ENCODE peak calls at places on chromosomes 6 and 20, in seven cellular contexts. D, H, P, Y, T, K and S are unnamed samples.

GRCh38 chr6:31122803-31123706 is 2.8 kb upstream of the CDSN start:
- DNase-seq in T (no peak), P (peak), K (peak), Y (peak), D (peak), H (peak), S (no peak)

GRCh38 chr20:63032026-63032800 is 25.4 kb upstream of the BHLHE23 start:
- DNase-seq in P (no peak), K (no peak), H (no peak), D (no peak), Y (no peak), T (no peak), S (no peak)

GRCh38 chr6:157763129-157763893 is 59.7 kb upstream of the SNX9 start:
- DNase-seq in T (no peak), D (peak), Y (peak), P (peak), H (peak), K (peak), S (no peak)

GRCh38 chr6:67896476-67896875 is 738.6 kb upstream of the ADGRB3 start:
- DNase-seq in T (no peak), D (no peak), P (no peak), K (no peak), H (peak), Y (no peak), S (no peak)

GRCh38 chr6:166304106-166304505 is 4.1 kb downstream of the PRR18 start:
- DNase-seq in P (no peak), H (no peak), D (no peak), K (no peak), T (no peak), Y (no peak), S (no peak)

GRCh38 chr20:1863296-1863695 is 31.9 kb upstream of the SIRPA start:
- DNase-seq in P (no peak), D (no peak), H (no peak), Y (no peak), K (no peak), T (no peak), S (no peak)

GRCh38 chr6:137352859-137353258 is 133.7 kb upstream of the IFNGR1 start:
- DNase-seq in H (peak), D (no peak), Y (no peak), T (no peak), P (no peak), K (no peak), S (no peak)

GRCh38 chr20:47727170-47727880 is 58.0 kb downstream of the SULF2 start:
- DNase-seq in K (no peak), D (peak), H (no peak), P (no peak), Y (no peak), T (no peak), S (peak)

GRCh38 chr6:138349891-138350290 is 27.8 kb upstream of the SMIM28 start:
- DNase-seq in D (no peak), H (no peak), Y (no peak), K (no peak), T (no peak), P (no peak), S (no peak)

DNA sequence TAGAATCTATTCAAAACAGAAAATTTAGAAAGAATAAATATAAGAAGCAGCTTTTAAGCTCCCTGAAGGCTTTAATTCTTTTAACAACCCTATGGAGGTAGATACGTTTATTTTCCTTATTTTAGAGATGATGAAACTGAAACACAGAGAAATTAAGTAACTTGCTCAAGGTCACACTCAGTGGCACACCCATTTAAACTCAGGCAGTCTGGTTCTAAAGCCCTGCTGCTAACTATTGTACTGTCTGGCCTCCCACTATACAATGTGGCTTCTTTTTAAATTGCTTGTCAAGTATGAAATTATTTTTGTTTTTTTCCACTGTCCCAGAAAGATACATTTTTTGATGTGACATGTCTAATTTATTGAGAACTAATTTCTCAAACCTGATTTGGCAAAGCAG is 55.7 kb downstream of the FAM217A start:
- DNase-seq in Y (no peak), H (peak), T (no peak), K (no peak), D (no peak), P (no peak), S (no peak)
- H3K27ac ChIP-seq in Y (peak), H (peak), T (peak), K (no peak), D (no peak), P (no peak), S (no peak)

GRCh38 chr20:43755851-43756250 is 29.0 kb upstream of the GTSF1L start:
- DNase-seq in T (no peak), D (no peak), K (no peak), Y (no peak), P (no peak), H (peak), S (no peak)
- TF ChIP-seq CTCF in T (no peak), D (no peak), K (no peak), Y (no peak), P (no peak), H (no peak), S (no peak)

DNA sequence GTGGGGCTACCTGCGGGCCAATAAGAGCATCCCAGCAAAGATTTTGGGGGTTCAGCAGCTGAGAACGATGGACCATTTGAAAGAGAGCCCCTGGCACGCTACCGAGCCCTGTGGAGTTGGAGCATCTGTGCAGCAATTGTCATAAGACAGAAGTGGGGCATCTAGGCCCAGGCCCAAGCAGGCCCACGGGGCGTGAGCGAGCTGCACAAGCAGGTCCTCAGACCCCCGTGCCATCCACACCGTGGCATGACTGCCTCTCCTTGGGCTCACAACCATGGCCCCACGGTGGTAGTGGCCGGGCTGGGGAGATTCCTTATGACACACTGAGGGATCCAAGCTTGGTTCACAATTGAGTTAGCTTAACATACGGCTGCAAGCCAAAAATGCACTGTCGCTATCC is 103.3 kb upstream of the AGPAT4 start:
- DNase-seq in H (no peak), K (no peak), T (no peak), Y (no peak), D (no peak), P (no peak), S (no peak)
- H3K27ac ChIP-seq in H (no peak), K (no peak), T (no peak), Y (no peak), D (no peak), P (no peak), S (no peak)

GRCh38 chr6:110979565-110980096 is 2.2 kb upstream of the RPF2 start:
- DNase-seq in K (no peak), D (no peak), Y (no peak), T (no peak), H (no peak), P (peak), S (no peak)

GRCh38 chr6:110976575-110976974 is 5.3 kb upstream of the RPF2 start:
- DNase-seq in P (no peak), D (no peak), T (no peak), K (no peak), H (no peak), Y (no peak), S (no peak)

GRCh38 chr6:110980227-110980626 is 1.6 kb upstream of the RPF2 start:
- DNase-seq in Y (no peak), T (no peak), P (no peak), H (no peak), K (no peak), D (no peak), S (no peak)

GRCh38 chr6:110980648-110981047 is 1.2 kb upstream of the RPF2 start:
- DNase-seq in K (no peak), T (no peak), H (no peak), D (no peak), P (no peak), Y (no peak), S (no peak)
- TF ChIP-seq CTCF in K (no peak), T (no peak), H (no peak), D (no peak), P (no peak), Y (no peak), S (no peak)

GRCh38 chr20:57372581-57373350 is 18.4 kb upstream of the RBM38 start:
- DNase-seq in H (no peak), K (no peak), T (no peak), Y (no peak), P (no peak), D (no peak), S (no peak)

GRCh38 chr20:57372157-57372556 is 19.0 kb upstream of the RBM38 start:
- DNase-seq in D (no peak), P (no peak), T (no peak), K (no peak), H (no peak), Y (no peak), S (no peak)

GRCh38 chr20:57375652-57376230 is 15.5 kb upstream of the RBM38 start:
- DNase-seq in P (no peak), K (no peak), T (peak), H (no peak), Y (no peak), D (no peak), S (no peak)

GRCh38 chr20:57374931-57375651 is 16.1 kb upstream of the RBM38 start:
- DNase-seq in P (no peak), D (peak), H (no peak), T (peak), Y (no peak), K (no peak), S (peak)

DNA sequence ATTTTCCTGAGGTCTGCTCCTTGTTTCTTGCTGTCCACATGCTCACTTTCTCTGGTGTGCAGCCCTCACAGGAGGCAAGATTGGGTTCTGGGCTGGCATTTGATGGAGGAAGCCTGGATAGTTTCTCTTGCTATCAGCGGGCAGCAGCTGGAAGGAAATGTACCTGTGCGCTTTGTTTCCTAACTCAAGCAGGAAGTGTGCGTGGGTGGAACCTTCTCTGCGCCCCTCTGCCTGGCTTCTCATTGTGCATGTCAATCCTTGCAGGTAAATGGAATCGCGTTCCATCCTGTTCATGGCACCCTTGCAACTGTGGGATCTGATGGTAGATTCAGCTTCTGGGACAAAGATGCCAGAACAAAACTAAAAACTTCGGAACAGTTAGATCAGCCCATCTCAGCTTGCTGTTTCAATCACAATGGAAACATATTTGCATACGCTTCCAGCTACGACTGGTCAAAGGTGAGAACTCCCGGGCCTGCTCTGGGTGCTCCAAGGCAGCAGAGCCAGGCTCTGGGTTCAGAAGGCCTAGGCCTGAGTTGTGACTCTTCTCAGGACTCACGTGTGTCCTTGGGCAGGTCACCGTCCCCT is 16.8 kb upstream of the RBM38 start:
- DNase-seq in H (no peak), P (no peak), T (no peak), K (no peak), D (no peak), Y (no peak), S (no peak)
- H3K27ac ChIP-seq in H (no peak), P (no peak), T (no peak), K (no peak), D (no peak), Y (no peak), S (no peak)